ENCODE peak calls at places on chromosomes 3 and 15, in ten cellular contexts. M is K562, F is foreskin keratinocyte, Y is gastrocnemius medialis, R is tibial artery, N is astrocyte, P is RWPE2, U is psoas muscle, S is dorsolateral prefrontal cortex, W is heart left ventricle. X is an unnamed sample.

GRCh38 chr3:81425198-81425868 is 336.1 kb downstream of the GBE1 start:
- DNase-seq in M (no peak), F (peak; percentile 72), Y (no peak), R (no peak), N (peak; percentile 73), P (no peak), U (no peak), S (no peak), W (no peak), X (no peak)

GRCh38 chr15:75597667-75598341 is 18.7 kb upstream of the PTPN9 start:
- DNase-seq in M (no peak), F (no peak), Y (no peak), R (no peak), N (no peak), P (peak; percentile 11), U (no peak), S (no peak), W (no peak), X (no peak)

GRCh38 chr3:172115787-172116186 is 76.4 kb downstream of the FNDC3B start:
- DNase-seq in M (no peak), F (no peak), Y (no peak), R (no peak), N (no peak), P (no peak), U (no peak), S (no peak), W (no peak), X (no peak)

GRCh38 chr3:157131861-157132260 is 28.1 kb downstream of the CCNL1 start:
- DNase-seq in M (no peak), F (peak; percentile 90), Y (no peak), R (no peak), N (peak; percentile 51), P (no peak), U (no peak), S (no peak), W (no peak), X (no peak)

GRCh38 chr3:53030864-53031445 is 14.9 kb downstream of the SFMBT1 start:
- DNase-seq in M (no peak), F (no peak), Y (no peak), R (no peak), N (no peak), P (no peak), U (no peak), S (no peak), W (no peak), X (no peak)

GRCh38 chr15:40955930-40956542 is 2.8 kb downstream of the CHAC1 start:
- DNase-seq in M (no peak), F (no peak), Y (no peak), R (no peak), N (no peak), P (no peak), U (peak; percentile 76), S (no peak), W (no peak), X (no peak)

GRCh38 chr3:106119691-106120090 is 250.9 kb upstream of the CBLB start:
- DNase-seq in M (no peak), F (no peak), Y (no peak), R (no peak), N (peak; percentile 80), P (no peak), U (no peak), S (no peak), W (no peak), X (no peak)

GRCh38 chr3:119457260-119457659 is 6.2 kb downstream of the TMEM39A start:
- DNase-seq in M (no peak), F (no peak), Y (no peak), R (peak; percentile 25), N (no peak), P (no peak), U (no peak), S (no peak), W (no peak), X (no peak)

GRCh38 chr3:23096041-23096440 is 107.1 kb upstream of the UBE2E2 start:
- DNase-seq in M (no peak), F (no peak), Y (no peak), R (no peak), N (no peak), P (no peak), U (no peak), S (no peak), W (no peak), X (no peak)

GRCh38 chr3:21524113-21524512 is 226.9 kb downstream of the ZNF385D start:
- DNase-seq in M (no peak), F (no peak), Y (no peak), R (no peak), N (peak; percentile 36), P (no peak), U (no peak), S (no peak), W (no peak), X (no peak)

GRCh38 chr3:29410200-29410599 is 129.3 kb downstream of the RBMS3 start:
- DNase-seq in M (no peak), F (peak; percentile 69), Y (no peak), R (no peak), N (no peak), P (no peak), U (no peak), S (no peak), W (no peak), X (no peak)

GRCh38 chr3:115790759-115791158 is 167.4 kb downstream of the GAP43 start:
- DNase-seq in M (peak; percentile 28), F (peak; percentile 99), Y (no peak), R (no peak), N (peak; percentile 100), P (peak; percentile 78), U (no peak), S (no peak), W (no peak), X (no peak)

GRCh38 chr3:195815169-195815771 is 3.5 kb upstream of the MUC4 start:
- DNase-seq in M (peak; percentile 77), F (no peak), Y (no peak), R (no peak), N (peak; percentile 42), P (peak; percentile 47), U (no peak), S (no peak), W (no peak), X (no peak)

GRCh38 chr3:27658741-27659140 is 63.4 kb downstream of the EOMES start:
- DNase-seq in M (no peak), F (no peak), Y (no peak), R (no peak), N (no peak), P (no peak), U (no peak), S (no peak), W (no peak), X (no peak)

GRCh38 chr3:141457624-141458236 is 29.1 kb upstream of the RASA2 start:
- DNase-seq in M (no peak), F (peak; percentile 68), Y (no peak), R (no peak), N (peak; percentile 51), P (no peak), U (no peak), S (no peak), W (no peak), X (no peak)
- H3K27ac ChIP-seq in M (no peak overlapping the region), F (no peak overlapping the region), Y (peak overlapping the region; percentile 46), R (no peak overlapping the region), N (no peak overlapping the region), P (no peak overlapping the region), U (peak overlapping the region; percentile 17), S (no peak overlapping the region), W (no peak overlapping the region), X (no peak overlapping the region)

DNA sequence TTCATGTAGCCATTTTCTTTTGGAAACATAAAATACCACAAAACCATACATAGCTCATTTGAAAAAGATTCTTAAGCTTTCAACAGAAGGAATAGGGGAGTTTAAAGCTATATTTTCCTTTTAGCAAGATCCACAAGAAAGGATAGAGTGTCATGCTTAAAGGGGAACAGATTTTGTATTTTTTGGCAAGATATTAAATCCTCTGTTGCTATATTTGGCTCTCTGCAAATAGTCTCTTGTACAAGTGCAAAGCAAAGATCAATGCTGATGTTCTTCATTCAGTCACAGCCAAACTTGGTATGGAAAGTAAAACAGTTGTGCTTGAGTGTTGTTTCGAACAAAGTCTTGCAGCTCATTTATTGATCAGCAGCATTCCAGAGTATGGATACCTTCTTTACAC is 52.6 kb downstream of the VGLL3 start:
- DNase-seq in M (no peak), F (no peak), Y (no peak), R (no peak), N (no peak), P (no peak), U (no peak), S (no peak), W (no peak), X (no peak)
- TF ChIP-seq CTCF in M (no peak), F (no peak), Y (no peak), R (no peak), N (no peak), P (no peak), U (no peak), S (no peak), W (no peak), X (no peak)

DNA sequence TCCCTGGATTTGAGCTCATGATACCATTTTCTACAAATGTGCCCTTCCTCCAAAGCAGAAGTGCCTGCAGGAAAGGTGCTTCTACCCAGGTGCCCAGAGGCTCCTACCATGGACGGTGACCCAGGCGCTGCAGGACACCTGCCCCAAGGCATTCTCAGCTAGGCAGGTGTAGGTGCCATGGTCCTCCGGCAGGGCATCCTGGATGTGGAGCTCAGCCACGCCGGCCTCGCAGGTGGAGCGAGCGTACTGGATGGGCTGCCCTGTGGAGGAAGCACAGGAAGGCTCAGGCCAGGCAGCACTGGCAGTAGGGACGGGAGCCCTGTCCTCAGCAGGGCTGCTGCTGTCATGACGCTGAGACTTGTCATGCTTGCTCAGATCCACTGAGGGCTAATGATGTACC is 137.2 kb upstream of the HACD2 start:
- DNase-seq in M (no peak), F (no peak), Y (no peak), R (no peak), N (no peak), P (no peak), U (no peak), S (no peak), W (no peak), X (no peak)
- H3K27ac ChIP-seq in M (no peak overlapping the region), F (no peak overlapping the region), Y (no peak overlapping the region), R (peak overlapping the region; percentile 0), N (no peak overlapping the region), P (no peak overlapping the region), U (no peak overlapping the region), S (no peak overlapping the region), W (no peak overlapping the region), X (no peak overlapping the region)

GRCh38 chr3:25782636-25782937 is 656 bp downstream of the NGLY1 start:
- DNase-seq in M (no peak), F (no peak), Y (no peak), R (no peak), N (no peak), P (no peak), U (no peak), S (no peak), W (no peak), X (no peak)

GRCh38 chr3:25781145-25781757 is 2.0 kb downstream of the NGLY1 start:
- DNase-seq in M (no peak), F (no peak), Y (no peak), R (no peak), N (no peak), P (no peak), U (no peak), S (no peak), W (no peak), X (no peak)

GRCh38 chr3:25781758-25782594 is 1.3 kb downstream of the NGLY1 start:
- DNase-seq in M (peak; percentile 35), F (no peak), Y (no peak), R (no peak), N (no peak), P (no peak), U (no peak), S (no peak), W (no peak), X (no peak)

GRCh38 chr3:25783661-25784512 is 644 bp upstream of the NGLY1 start:
- DNase-seq in M (peak; percentile 25), F (peak; percentile 37), Y (no peak), R (peak; percentile 48), N (peak; percentile 25), P (peak; percentile 56), U (no peak), S (peak; percentile 52), W (peak; percentile 54), X (peak; percentile 84)

GRCh38 chr3:25782938-25783660 is at the start of gene NGLY1:
- DNase-seq in M (peak; percentile 96), F (peak; percentile 60), Y (peak; percentile 78), R (peak; percentile 75), N (peak; percentile 59), P (peak; percentile 79), U (peak; percentile 93), S (peak; percentile 80), W (peak; percentile 86), X (peak; percentile 85)
- TF ChIP-seq CTCF in M (peak; percentile 25), F (no peak), Y (no peak), R (peak; percentile 39), N (no peak), P (no peak), U (peak; percentile 10), S (no peak), W (no peak), X (peak; percentile 16)

X was measured in coronary artery.